ENCODE peak calls at places on chromosomes 11 and 22, in five cellular contexts. S is A549, O is IMR-90, H is HepG2, F is H1. Y is an unnamed sample.

GRCh38 chr11:44813401-44813800 is 86.6 kb downstream of the TSPAN18 start:
- DNase-seq in O (no peak), F (no peak), H (no peak), S (no peak), Y (no peak)

GRCh38 chr11:69686856-69687255 is 11.7 kb upstream of the LTO1 start:
- DNase-seq in O (no peak), F (no peak), S (no peak), H (no peak), Y (no peak)

GRCh38 chr11:128022007-128022368 is 565.4 kb downstream of the ETS1 start:
- DNase-seq in H (no peak), S (no peak), F (no peak), O (peak), Y (no peak)

GRCh38 chr11:44418438-44418795 is 108.5 kb upstream of the ALX4 start:
- DNase-seq in S (no peak), F (no peak), H (no peak), O (no peak), Y (no peak)

GRCh38 chr11:111429066-111429506 is 50.0 kb upstream of the POU2AF1 start:
- DNase-seq in F (no peak), H (peak), O (peak), S (peak), Y (peak)

GRCh38 chr22:43152001-43152354 is 619 bp downstream of the TSPO start:
- DNase-seq in O (no peak), H (no peak), S (no peak), F (no peak), Y (no peak)

GRCh38 chr11:130404727-130405126 is 23.7 kb downstream of the ADAMTS8 start:
- DNase-seq in S (no peak), H (no peak), F (no peak), O (no peak), Y (no peak)

GRCh38 chr11:60125962-60126585 is 37.6 kb downstream of the MS4A2 start:
- DNase-seq in H (peak), O (no peak), F (no peak), S (no peak), Y (no peak)

GRCh38 chr11:47305734-47306483 is 36.0 kb downstream of the MADD start:
- DNase-seq in H (no peak), S (no peak), O (no peak), F (no peak), Y (no peak)

GRCh38 chr11:130150790-130151189 is 8.8 kb upstream of the ST14 start:
- DNase-seq in S (no peak), F (no peak), H (no peak), O (no peak), Y (no peak)

GRCh38 chr11:68659158-68659921 is 25.0 kb upstream of the GAL start:
- DNase-seq in H (peak), S (peak), O (peak), F (no peak), Y (peak)

GRCh38 chr11:14029971-14030531 is 67.5 kb downstream of the SPON1 start:
- DNase-seq in H (no peak), F (no peak), S (peak), O (peak), Y (peak)

GRCh38 chr22:27492566-27493201 is 308.9 kb downstream of the MN1 start:
- DNase-seq in O (no peak), H (no peak), F (no peak), S (no peak), Y (no peak)
- TF ChIP-seq MAFK in O (no peak), H (no peak), F (no peak), S (no peak), Y (no peak)

GRCh38 chr11:12704049-12704448 is 29.8 kb downstream of the TEAD1 start:
- DNase-seq in F (no peak), O (peak), S (no peak), H (no peak), Y (no peak)
- TF ChIP-seq MAFK in F (no peak), O (no peak), S (no peak), H (no peak), Y (no peak)

GRCh38 chr22:19784396-19785175 is 24.0 kb downstream of the TBX1 start:
- DNase-seq in H (no peak), O (no peak), S (no peak), F (no peak), Y (no peak)
- TF ChIP-seq MAFK in H (no peak), O (no peak), S (no peak), F (no peak), Y (no peak)

DNA sequence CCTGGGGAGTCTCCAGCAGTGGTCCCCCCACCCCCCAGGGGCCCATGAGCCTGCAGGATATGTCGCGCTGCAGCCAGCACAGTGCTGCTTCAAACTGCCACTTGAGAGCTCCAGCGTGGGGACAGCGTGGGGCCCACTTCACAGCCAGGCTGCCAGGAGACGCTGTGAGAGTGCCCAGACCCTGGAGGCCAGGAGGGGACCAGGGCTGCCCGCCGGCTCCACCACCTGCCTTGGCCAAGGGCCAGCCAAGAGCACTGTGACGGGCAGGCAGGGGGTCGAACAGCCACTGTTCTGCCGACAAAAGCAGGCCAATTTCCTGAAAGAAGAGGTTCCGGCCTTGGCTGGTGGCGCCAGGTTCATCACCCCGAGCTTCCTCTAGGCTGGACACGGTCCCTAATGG is 60.2 kb downstream of the FLRT1 start:
- DNase-seq in O (no peak), F (no peak), S (no peak), H (no peak), Y (no peak)
- TF ChIP-seq MAFK in O (no peak), F (no peak), S (no peak), H (no peak), Y (no peak)

DNA sequence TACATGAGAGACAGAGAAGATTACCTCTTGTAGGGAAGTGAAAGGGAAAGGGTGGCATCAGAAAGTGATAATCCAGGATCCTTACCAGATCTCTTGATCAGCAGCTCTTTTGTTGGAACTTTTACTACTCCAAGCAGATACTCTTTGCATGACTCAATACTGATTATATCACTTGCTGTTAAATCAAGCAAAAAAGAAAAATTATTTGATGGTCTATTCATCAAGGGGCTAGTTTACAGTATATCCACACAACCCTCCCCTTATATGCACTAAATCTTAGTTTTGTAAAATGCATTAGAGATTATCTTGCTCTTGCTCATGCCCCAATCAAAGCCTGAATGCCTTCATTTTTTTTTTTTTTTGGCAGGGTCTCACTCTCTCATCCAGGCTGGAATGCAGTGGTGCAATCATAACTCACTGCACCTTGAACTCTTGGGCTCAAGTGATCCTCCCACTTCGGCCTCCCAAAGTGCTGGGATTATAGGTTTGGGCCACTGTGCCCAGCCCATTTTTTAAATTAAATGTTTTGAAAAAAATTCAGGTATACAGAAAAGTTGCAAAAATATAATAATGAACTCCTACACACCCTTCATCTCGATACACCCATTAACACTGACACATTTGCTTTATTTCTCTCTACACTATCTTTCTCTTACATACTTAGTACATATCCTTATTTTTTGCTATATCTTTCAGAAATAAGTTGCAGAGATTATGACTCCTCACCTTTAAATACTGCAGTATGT is 76.1 kb upstream of the UCP3 start:
- DNase-seq in H (peak), F (no peak), S (no peak), O (peak), Y (no peak)
- TF ChIP-seq MAFK in H (no peak), F (no peak), S (no peak), O (no peak), Y (no peak)

GRCh38 chr11:100682247-100682969 is 4.7 kb upstream of the ARHGAP42 start:
- DNase-seq in S (peak), F (no peak), H (no peak), O (peak), Y (no peak)
- TF ChIP-seq MAFK in S (no peak), F (no peak), H (no peak), O (no peak), Y (no peak)

Y was measured in K562.